ENCODE peak calls at places on chromosome 3, in nine cellular contexts. One of them, this sample, is unnamed.

GRCh38 chr3:63911395-63911900 is 735 bp downstream of the SCAANT1 start:
- DNase-seq in GM10248: no peak
- DNase-seq in epithelial cell of proximal tubule: no peak
- DNase-seq in heart left ventricle: no peak
- DNase-seq in progenitor cell of endocrine pancreas: no peak
- DNase-seq in A673: no peak
- DNase-seq in mammary epithelial cell: no peak
- DNase-seq in A549: no peak
- DNase-seq in cardiac muscle cell: no peak
- DNase-seq in this sample: no peak

GRCh38 chr3:134077649-134078081 is 47.9 kb upstream of the SLCO2A1 start:
- DNase-seq in GM10248: no peak
- DNase-seq in epithelial cell of proximal tubule: no peak
- DNase-seq in heart left ventricle: no peak
- DNase-seq in progenitor cell of endocrine pancreas: no peak
- DNase-seq in A673: no peak
- DNase-seq in mammary epithelial cell: no peak
- DNase-seq in A549: no peak
- DNase-seq in cardiac muscle cell: no peak
- DNase-seq in this sample: no peak

GRCh38 chr3:31166249-31166885 is 271.9 kb upstream of the GADL1 start:
- DNase-seq in GM10248: no peak
- DNase-seq in epithelial cell of proximal tubule: peak; percentile 33
- DNase-seq in heart left ventricle: no peak
- DNase-seq in progenitor cell of endocrine pancreas: no peak
- DNase-seq in A673: peak; percentile 7
- DNase-seq in mammary epithelial cell: peak; percentile 50
- DNase-seq in A549: peak; percentile 22
- DNase-seq in cardiac muscle cell: no peak
- DNase-seq in this sample: no peak

GRCh38 chr3:37985637-37986320 is 4.8 kb upstream of the VILL start:
- DNase-seq in GM10248: no peak
- DNase-seq in epithelial cell of proximal tubule: no peak
- DNase-seq in heart left ventricle: peak; percentile 42
- DNase-seq in progenitor cell of endocrine pancreas: no peak
- DNase-seq in A673: no peak
- DNase-seq in mammary epithelial cell: peak; percentile 45
- DNase-seq in A549: no peak
- DNase-seq in cardiac muscle cell: no peak
- DNase-seq in this sample: no peak

GRCh38 chr3:56157693-56158092 is 310.6 kb downstream of the ERC2 start:
- DNase-seq in GM10248: no peak
- DNase-seq in epithelial cell of proximal tubule: no peak
- DNase-seq in heart left ventricle: peak; percentile 17
- DNase-seq in progenitor cell of endocrine pancreas: no peak
- DNase-seq in A673: no peak
- DNase-seq in mammary epithelial cell: peak; percentile 5
- DNase-seq in A549: no peak
- DNase-seq in cardiac muscle cell: no peak
- DNase-seq in this sample: no peak

GRCh38 chr3:141486735-141487418 is at the start of gene RASA2:
- DNase-seq in GM10248: peak; percentile 91
- DNase-seq in epithelial cell of proximal tubule: no peak
- DNase-seq in heart left ventricle: peak; percentile 73
- DNase-seq in progenitor cell of endocrine pancreas: peak; percentile 47
- DNase-seq in A673: peak; percentile 92
- DNase-seq in mammary epithelial cell: peak; percentile 64
- DNase-seq in A549: peak; percentile 79
- DNase-seq in cardiac muscle cell: peak; percentile 91
- DNase-seq in this sample: peak; percentile 49

GRCh38 chr3:12187448-12188327 is 29.0 kb upstream of the TIMP4 start:
- DNase-seq in GM10248: peak; percentile 62
- DNase-seq in epithelial cell of proximal tubule: no peak
- DNase-seq in heart left ventricle: no peak
- DNase-seq in progenitor cell of endocrine pancreas: no peak
- DNase-seq in A673: peak; percentile 35
- DNase-seq in mammary epithelial cell: no peak
- DNase-seq in A549: no peak
- DNase-seq in cardiac muscle cell: no peak
- DNase-seq in this sample: no peak

GRCh38 chr3:101938262-101938847 is 89.0 kb downstream of the NFKBIZ start:
- DNase-seq in GM10248: no peak
- DNase-seq in epithelial cell of proximal tubule: no peak
- DNase-seq in heart left ventricle: no peak
- DNase-seq in progenitor cell of endocrine pancreas: no peak
- DNase-seq in A673: no peak
- DNase-seq in mammary epithelial cell: no peak
- DNase-seq in A549: no peak
- DNase-seq in cardiac muscle cell: no peak
- DNase-seq in this sample: no peak

GRCh38 chr3:31048143-31048542 is 153.7 kb upstream of the GADL1 start:
- DNase-seq in GM10248: no peak
- DNase-seq in epithelial cell of proximal tubule: no peak
- DNase-seq in heart left ventricle: no peak
- DNase-seq in progenitor cell of endocrine pancreas: no peak
- DNase-seq in A673: no peak
- DNase-seq in mammary epithelial cell: no peak
- DNase-seq in A549: no peak
- DNase-seq in cardiac muscle cell: no peak
- DNase-seq in this sample: no peak

GRCh38 chr3:196941846-196942225 is 492 bp downstream of the NCBP2 start:
- DNase-seq in GM10248: peak; percentile 72
- DNase-seq in epithelial cell of proximal tubule: peak; percentile 7
- DNase-seq in heart left ventricle: peak; percentile 54
- DNase-seq in progenitor cell of endocrine pancreas: no peak
- DNase-seq in A673: peak; percentile 64
- DNase-seq in mammary epithelial cell: no peak
- DNase-seq in A549: no peak
- DNase-seq in cardiac muscle cell: peak; percentile 78
- DNase-seq in this sample: peak; percentile 43

GRCh38 chr3:127386490-127386889 is 98.6 kb upstream of the PRR20G start:
- DNase-seq in GM10248: no peak
- DNase-seq in epithelial cell of proximal tubule: no peak
- DNase-seq in heart left ventricle: no peak
- DNase-seq in progenitor cell of endocrine pancreas: no peak
- DNase-seq in A673: no peak
- DNase-seq in mammary epithelial cell: no peak
- DNase-seq in A549: no peak
- DNase-seq in cardiac muscle cell: no peak
- DNase-seq in this sample: no peak

GRCh38 chr3:4722103-4722502 is 229.0 kb downstream of the ITPR1 start:
- DNase-seq in GM10248: peak; percentile 61
- DNase-seq in epithelial cell of proximal tubule: no peak
- DNase-seq in heart left ventricle: no peak
- DNase-seq in progenitor cell of endocrine pancreas: no peak
- DNase-seq in A673: peak; percentile 51
- DNase-seq in mammary epithelial cell: peak; percentile 81
- DNase-seq in A549: peak; percentile 89
- DNase-seq in cardiac muscle cell: peak; percentile 42
- DNase-seq in this sample: no peak

GRCh38 chr3:187742351-187743171 is 2.7 kb downstream of the BCL6 start:
- DNase-seq in GM10248: no peak
- DNase-seq in epithelial cell of proximal tubule: no peak
- DNase-seq in heart left ventricle: peak; percentile 71
- DNase-seq in progenitor cell of endocrine pancreas: no peak
- DNase-seq in A673: no peak
- DNase-seq in mammary epithelial cell: peak; percentile 51
- DNase-seq in A549: no peak
- DNase-seq in cardiac muscle cell: no peak
- DNase-seq in this sample: no peak

GRCh38 chr3:152961323-152961722 is 126.4 kb downstream of the P2RY1 start:
- DNase-seq in GM10248: peak; percentile 23
- DNase-seq in epithelial cell of proximal tubule: peak; percentile 16
- DNase-seq in heart left ventricle: no peak
- DNase-seq in progenitor cell of endocrine pancreas: no peak
- DNase-seq in A673: peak; percentile 58
- DNase-seq in mammary epithelial cell: peak; percentile 34
- DNase-seq in A549: peak; percentile 53
- DNase-seq in cardiac muscle cell: peak; percentile 45
- DNase-seq in this sample: no peak
- TF ChIP-seq CTCF in GM10248: peak; percentile 31
- TF ChIP-seq CTCF in epithelial cell of proximal tubule: peak; percentile 54
- TF ChIP-seq CTCF in heart left ventricle: peak; percentile 28
- TF ChIP-seq CTCF in progenitor cell of endocrine pancreas: peak; percentile 62
- TF ChIP-seq CTCF in A673: peak; percentile 61
- TF ChIP-seq CTCF in mammary epithelial cell: peak; percentile 60
- TF ChIP-seq CTCF in A549: peak; percentile 59
- TF ChIP-seq CTCF in cardiac muscle cell: peak; percentile 33
- TF ChIP-seq CTCF in this sample: peak; percentile 70

GRCh38 chr3:54843352-54843751 is 84.5 kb downstream of the LRTM1 start:
- DNase-seq in GM10248: no peak
- DNase-seq in epithelial cell of proximal tubule: no peak
- DNase-seq in heart left ventricle: no peak
- DNase-seq in progenitor cell of endocrine pancreas: no peak
- DNase-seq in A673: no peak
- DNase-seq in mammary epithelial cell: no peak
- DNase-seq in A549: no peak
- DNase-seq in cardiac muscle cell: no peak
- DNase-seq in this sample: no peak

GRCh38 chr3:54836876-54837275 is 91.0 kb downstream of the LRTM1 start:
- DNase-seq in GM10248: no peak
- DNase-seq in epithelial cell of proximal tubule: no peak
- DNase-seq in heart left ventricle: no peak
- DNase-seq in progenitor cell of endocrine pancreas: no peak
- DNase-seq in A673: no peak
- DNase-seq in mammary epithelial cell: no peak
- DNase-seq in A549: no peak
- DNase-seq in cardiac muscle cell: no peak
- DNase-seq in this sample: no peak

GRCh38 chr3:54835701-54836100 is 92.2 kb downstream of the LRTM1 start:
- DNase-seq in GM10248: no peak
- DNase-seq in epithelial cell of proximal tubule: no peak
- DNase-seq in heart left ventricle: no peak
- DNase-seq in progenitor cell of endocrine pancreas: no peak
- DNase-seq in A673: no peak
- DNase-seq in mammary epithelial cell: no peak
- DNase-seq in A549: no peak
- DNase-seq in cardiac muscle cell: no peak
- DNase-seq in this sample: no peak

GRCh38 chr3:54841461-54841860 is 86.4 kb downstream of the LRTM1 start:
- DNase-seq in GM10248: no peak
- DNase-seq in epithelial cell of proximal tubule: no peak
- DNase-seq in heart left ventricle: no peak
- DNase-seq in progenitor cell of endocrine pancreas: no peak
- DNase-seq in A673: no peak
- DNase-seq in mammary epithelial cell: no peak
- DNase-seq in A549: no peak
- DNase-seq in cardiac muscle cell: no peak
- DNase-seq in this sample: no peak

GRCh38 chr3:54837964-54838363 is 89.9 kb downstream of the LRTM1 start:
- DNase-seq in GM10248: no peak
- DNase-seq in epithelial cell of proximal tubule: no peak
- DNase-seq in heart left ventricle: no peak
- DNase-seq in progenitor cell of endocrine pancreas: no peak
- DNase-seq in A673: no peak
- DNase-seq in mammary epithelial cell: no peak
- DNase-seq in A549: no peak
- DNase-seq in cardiac muscle cell: no peak
- DNase-seq in this sample: no peak
- TF ChIP-seq CTCF in GM10248: no peak
- TF ChIP-seq CTCF in epithelial cell of proximal tubule: peak; percentile 52
- TF ChIP-seq CTCF in heart left ventricle: no peak
- TF ChIP-seq CTCF in progenitor cell of endocrine pancreas: no peak
- TF ChIP-seq CTCF in A673: peak; percentile 40
- TF ChIP-seq CTCF in mammary epithelial cell: peak; percentile 39
- TF ChIP-seq CTCF in A549: no peak
- TF ChIP-seq CTCF in cardiac muscle cell: peak; percentile 11
- TF ChIP-seq CTCF in this sample: peak; percentile 41

DNA sequence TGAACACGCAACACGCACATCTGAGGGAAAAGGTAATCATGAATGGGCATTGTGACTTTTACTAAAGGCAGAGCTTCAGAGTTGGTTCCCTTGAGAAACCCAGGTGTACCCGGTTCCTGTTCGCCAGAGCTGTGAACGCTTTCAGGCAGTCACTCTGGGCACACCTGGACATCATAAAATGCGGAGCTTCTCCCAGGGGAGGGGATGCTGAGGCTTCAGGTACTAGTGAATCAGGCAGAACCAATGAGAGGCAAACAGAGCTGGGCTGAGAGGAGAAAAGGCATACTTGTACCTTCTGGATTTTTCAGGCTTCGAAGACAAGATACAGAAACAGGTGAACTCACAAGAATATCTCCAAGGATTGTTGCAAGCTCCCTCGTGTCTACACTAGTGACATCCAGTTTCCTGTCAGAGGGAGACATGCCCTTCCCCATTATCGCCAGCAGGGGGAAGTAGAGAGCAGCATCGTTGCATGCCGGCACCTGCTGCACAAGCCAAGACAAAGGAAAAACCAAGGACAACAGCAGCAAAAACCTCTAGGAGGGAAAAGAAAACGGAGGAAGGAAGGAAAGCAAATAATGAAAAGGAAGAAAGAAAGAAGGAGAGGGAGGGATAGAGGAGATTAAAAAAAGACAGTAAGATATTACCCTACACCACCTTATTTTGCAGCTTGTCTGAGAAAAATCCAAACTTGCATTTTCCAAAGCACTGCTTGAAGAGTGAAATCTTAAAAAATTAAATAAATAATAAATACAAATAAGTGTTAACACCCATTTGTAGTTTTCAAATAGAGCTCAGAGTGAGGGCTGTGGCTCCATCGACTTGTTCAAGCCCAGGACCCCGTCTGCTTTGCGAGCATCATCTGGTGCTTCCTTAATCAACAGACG is 2.0 kb downstream of the AHSG start:
- DNase-seq in GM10248: peak; percentile 84
- DNase-seq in epithelial cell of proximal tubule: no peak
- DNase-seq in heart left ventricle: peak; percentile 69
- DNase-seq in progenitor cell of endocrine pancreas: peak; percentile 75
- DNase-seq in A673: peak; percentile 94
- DNase-seq in mammary epithelial cell: peak; percentile 58
- DNase-seq in A549: peak; percentile 71
- DNase-seq in cardiac muscle cell: peak; percentile 74
- DNase-seq in this sample: peak; percentile 76
- TF ChIP-seq CTCF in GM10248: peak; percentile 99
- TF ChIP-seq CTCF in epithelial cell of proximal tubule: peak; percentile 98
- TF ChIP-seq CTCF in heart left ventricle: peak; percentile 98
- TF ChIP-seq CTCF in progenitor cell of endocrine pancreas: peak; percentile 91
- TF ChIP-seq CTCF in A673: peak; percentile 99
- TF ChIP-seq CTCF in mammary epithelial cell: peak; percentile 98
- TF ChIP-seq CTCF in A549: peak; percentile 71
- TF ChIP-seq CTCF in cardiac muscle cell: peak; percentile 99
- TF ChIP-seq CTCF in this sample: peak; percentile 95

DNA sequence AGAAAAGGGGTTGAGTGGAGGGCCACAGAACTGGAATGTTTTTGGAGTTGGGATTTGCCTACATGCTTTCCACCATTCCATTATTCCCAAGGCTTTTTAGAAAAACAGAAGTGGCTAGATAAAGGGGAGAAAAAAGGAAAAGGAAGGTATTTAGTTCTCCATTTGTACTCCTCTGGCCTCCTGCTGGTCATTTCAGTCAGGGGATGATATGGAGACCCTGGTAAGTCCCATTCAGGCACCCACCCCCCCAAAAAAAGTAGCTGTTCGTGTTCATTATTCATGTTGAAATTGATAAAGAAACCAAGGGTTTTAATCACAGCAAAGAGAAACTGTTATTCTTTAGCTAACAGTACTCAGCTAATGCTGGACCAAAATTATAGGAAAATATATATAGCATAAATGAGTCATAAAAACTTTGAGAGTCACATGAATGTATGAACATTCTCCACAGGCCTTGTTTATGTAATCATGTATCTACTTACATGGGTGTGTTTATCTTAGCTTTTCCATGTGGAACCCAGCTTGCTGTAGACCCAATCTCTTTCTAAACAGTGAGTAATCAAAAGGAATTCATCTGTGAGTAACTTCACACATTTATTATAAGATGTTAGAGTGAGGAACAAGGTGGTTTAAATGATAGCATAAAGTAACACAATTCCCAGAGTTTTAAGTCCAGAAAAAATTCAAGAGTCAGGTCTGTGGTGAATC is 167.2 kb downstream of the KCNMB2 start:
- DNase-seq in GM10248: no peak
- DNase-seq in epithelial cell of proximal tubule: no peak
- DNase-seq in heart left ventricle: no peak
- DNase-seq in progenitor cell of endocrine pancreas: no peak
- DNase-seq in A673: no peak
- DNase-seq in mammary epithelial cell: peak; percentile 80
- DNase-seq in A549: no peak
- DNase-seq in cardiac muscle cell: no peak
- DNase-seq in this sample: no peak
- TF ChIP-seq CTCF in GM10248: no peak
- TF ChIP-seq CTCF in epithelial cell of proximal tubule: peak; percentile 7
- TF ChIP-seq CTCF in heart left ventricle: no peak
- TF ChIP-seq CTCF in progenitor cell of endocrine pancreas: no peak
- TF ChIP-seq CTCF in A673: no peak
- TF ChIP-seq CTCF in mammary epithelial cell: peak; percentile 16
- TF ChIP-seq CTCF in A549: no peak
- TF ChIP-seq CTCF in cardiac muscle cell: no peak
- TF ChIP-seq CTCF in this sample: peak; percentile 15

This sample was measured in neural crest cell.